ENCODE peak calls at places on chromosomes 3 and 15, in nine cellular contexts. One of them, this sample, is unnamed.

GRCh38 chr15:89197503-89197971 is 23.8 kb downstream of the RLBP1 start:
- DNase-seq in tibial artery: no peak
- DNase-seq in fibroblast of the conjunctiva: no peak
- DNase-seq in SK-N-SH: no peak
- DNase-seq in stimulated activated CD4-positive, alpha-beta T cell treated with anti-CD3 and anti-CD28 coated beads, Interleukin-12 subunit alpha, Interleukin-12 subunit beta, amount 100 ng/mL, for 4 hours: no peak
- DNase-seq in iris pigment epithelial cell: no peak
- DNase-seq in CD4-positive, alpha-beta T cell: no peak
- DNase-seq in AML-193: no peak
- DNase-seq in stimulated activated naive CD4-positive, alpha-beta T cell treated with Interleukin-2 at 50 U/mL for 16 hours: no peak
- DNase-seq in this sample: no peak

GRCh38 chr3:45414823-45415222 is 26.4 kb downstream of the LARS2 start:
- DNase-seq in tibial artery: no peak
- DNase-seq in fibroblast of the conjunctiva: no peak
- DNase-seq in SK-N-SH: no peak
- DNase-seq in stimulated activated CD4-positive, alpha-beta T cell treated with anti-CD3 and anti-CD28 coated beads, Interleukin-12 subunit alpha, Interleukin-12 subunit beta, amount 100 ng/mL, for 4 hours: no peak
- DNase-seq in iris pigment epithelial cell: no peak
- DNase-seq in CD4-positive, alpha-beta T cell: no peak
- DNase-seq in AML-193: peak; percentile 85
- DNase-seq in stimulated activated naive CD4-positive, alpha-beta T cell treated with Interleukin-2 at 50 U/mL for 16 hours: no peak
- DNase-seq in this sample: peak; percentile 82

GRCh38 chr15:72116680-72117447 is 1.1 kb downstream of the MYO9A start:
- DNase-seq in tibial artery: peak; percentile 45
- DNase-seq in fibroblast of the conjunctiva: no peak
- DNase-seq in SK-N-SH: no peak
- DNase-seq in stimulated activated CD4-positive, alpha-beta T cell treated with anti-CD3 and anti-CD28 coated beads, Interleukin-12 subunit alpha, Interleukin-12 subunit beta, amount 100 ng/mL, for 4 hours: no peak
- DNase-seq in iris pigment epithelial cell: peak; percentile 36
- DNase-seq in CD4-positive, alpha-beta T cell: no peak
- DNase-seq in AML-193: no peak
- DNase-seq in stimulated activated naive CD4-positive, alpha-beta T cell treated with Interleukin-2 at 50 U/mL for 16 hours: peak; percentile 5
- DNase-seq in this sample: no peak

GRCh38 chr15:40680151-40680550 is 14.8 kb upstream of the RAD51 start:
- DNase-seq in tibial artery: no peak
- DNase-seq in fibroblast of the conjunctiva: no peak
- DNase-seq in SK-N-SH: no peak
- DNase-seq in stimulated activated CD4-positive, alpha-beta T cell treated with anti-CD3 and anti-CD28 coated beads, Interleukin-12 subunit alpha, Interleukin-12 subunit beta, amount 100 ng/mL, for 4 hours: no peak
- DNase-seq in iris pigment epithelial cell: no peak
- DNase-seq in CD4-positive, alpha-beta T cell: no peak
- DNase-seq in AML-193: no peak
- DNase-seq in stimulated activated naive CD4-positive, alpha-beta T cell treated with Interleukin-2 at 50 U/mL for 16 hours: no peak
- DNase-seq in this sample: no peak

GRCh38 chr15:39000008-39000734 is 435.6 kb upstream of the RASGRP1 start:
- DNase-seq in tibial artery: no peak
- DNase-seq in fibroblast of the conjunctiva: no peak
- DNase-seq in SK-N-SH: no peak
- DNase-seq in stimulated activated CD4-positive, alpha-beta T cell treated with anti-CD3 and anti-CD28 coated beads, Interleukin-12 subunit alpha, Interleukin-12 subunit beta, amount 100 ng/mL, for 4 hours: no peak
- DNase-seq in iris pigment epithelial cell: no peak
- DNase-seq in CD4-positive, alpha-beta T cell: no peak
- DNase-seq in AML-193: no peak
- DNase-seq in stimulated activated naive CD4-positive, alpha-beta T cell treated with Interleukin-2 at 50 U/mL for 16 hours: no peak
- DNase-seq in this sample: no peak

GRCh38 chr3:30934208-30934550 is 39.7 kb upstream of the GADL1 start:
- DNase-seq in tibial artery: no peak
- DNase-seq in fibroblast of the conjunctiva: peak; percentile 77
- DNase-seq in SK-N-SH: peak; percentile 14
- DNase-seq in stimulated activated CD4-positive, alpha-beta T cell treated with anti-CD3 and anti-CD28 coated beads, Interleukin-12 subunit alpha, Interleukin-12 subunit beta, amount 100 ng/mL, for 4 hours: no peak
- DNase-seq in iris pigment epithelial cell: peak; percentile 76
- DNase-seq in CD4-positive, alpha-beta T cell: no peak
- DNase-seq in AML-193: no peak
- DNase-seq in stimulated activated naive CD4-positive, alpha-beta T cell treated with Interleukin-2 at 50 U/mL for 16 hours: no peak
- DNase-seq in this sample: peak; percentile 41

GRCh38 chr15:70348581-70349344 is 251.0 kb upstream of the TLE3 start:
- DNase-seq in tibial artery: peak; percentile 57
- DNase-seq in fibroblast of the conjunctiva: no peak
- DNase-seq in SK-N-SH: no peak
- DNase-seq in stimulated activated CD4-positive, alpha-beta T cell treated with anti-CD3 and anti-CD28 coated beads, Interleukin-12 subunit alpha, Interleukin-12 subunit beta, amount 100 ng/mL, for 4 hours: no peak
- DNase-seq in iris pigment epithelial cell: no peak
- DNase-seq in CD4-positive, alpha-beta T cell: no peak
- DNase-seq in AML-193: peak; percentile 97
- DNase-seq in stimulated activated naive CD4-positive, alpha-beta T cell treated with Interleukin-2 at 50 U/mL for 16 hours: no peak
- DNase-seq in this sample: peak; percentile 96

GRCh38 chr3:34016925-34017592 is 218.6 kb downstream of the PDCD6IP start:
- DNase-seq in tibial artery: no peak
- DNase-seq in fibroblast of the conjunctiva: no peak
- DNase-seq in SK-N-SH: no peak
- DNase-seq in stimulated activated CD4-positive, alpha-beta T cell treated with anti-CD3 and anti-CD28 coated beads, Interleukin-12 subunit alpha, Interleukin-12 subunit beta, amount 100 ng/mL, for 4 hours: no peak
- DNase-seq in iris pigment epithelial cell: no peak
- DNase-seq in CD4-positive, alpha-beta T cell: no peak
- DNase-seq in AML-193: peak; percentile 94
- DNase-seq in stimulated activated naive CD4-positive, alpha-beta T cell treated with Interleukin-2 at 50 U/mL for 16 hours: no peak
- DNase-seq in this sample: peak; percentile 86

GRCh38 chr3:172288625-172289024 is 159.6 kb downstream of the GHSR start:
- DNase-seq in tibial artery: no peak
- DNase-seq in fibroblast of the conjunctiva: no peak
- DNase-seq in SK-N-SH: peak; percentile 32
- DNase-seq in stimulated activated CD4-positive, alpha-beta T cell treated with anti-CD3 and anti-CD28 coated beads, Interleukin-12 subunit alpha, Interleukin-12 subunit beta, amount 100 ng/mL, for 4 hours: no peak
- DNase-seq in iris pigment epithelial cell: no peak
- DNase-seq in CD4-positive, alpha-beta T cell: no peak
- DNase-seq in AML-193: no peak
- DNase-seq in stimulated activated naive CD4-positive, alpha-beta T cell treated with Interleukin-2 at 50 U/mL for 16 hours: no peak
- DNase-seq in this sample: no peak

GRCh38 chr3:53243785-53244184 is 12.0 kb downstream of the TKT start:
- DNase-seq in tibial artery: no peak
- DNase-seq in fibroblast of the conjunctiva: no peak
- DNase-seq in SK-N-SH: no peak
- DNase-seq in stimulated activated CD4-positive, alpha-beta T cell treated with anti-CD3 and anti-CD28 coated beads, Interleukin-12 subunit alpha, Interleukin-12 subunit beta, amount 100 ng/mL, for 4 hours: no peak
- DNase-seq in iris pigment epithelial cell: no peak
- DNase-seq in CD4-positive, alpha-beta T cell: no peak
- DNase-seq in AML-193: no peak
- DNase-seq in stimulated activated naive CD4-positive, alpha-beta T cell treated with Interleukin-2 at 50 U/mL for 16 hours: no peak
- DNase-seq in this sample: no peak

GRCh38 chr3:174862101-174862500 is 3.0 kb downstream of the NAALADL2 start:
- DNase-seq in tibial artery: no peak
- DNase-seq in fibroblast of the conjunctiva: peak; percentile 4
- DNase-seq in SK-N-SH: no peak
- DNase-seq in stimulated activated CD4-positive, alpha-beta T cell treated with anti-CD3 and anti-CD28 coated beads, Interleukin-12 subunit alpha, Interleukin-12 subunit beta, amount 100 ng/mL, for 4 hours: no peak
- DNase-seq in iris pigment epithelial cell: peak; percentile 24
- DNase-seq in CD4-positive, alpha-beta T cell: no peak
- DNase-seq in AML-193: no peak
- DNase-seq in stimulated activated naive CD4-positive, alpha-beta T cell treated with Interleukin-2 at 50 U/mL for 16 hours: no peak
- DNase-seq in this sample: no peak

This sample was measured in MV-4-11.